ENCODE peak calls at places on chromosomes 2 and 18, in ten cellular contexts. S, H, E, B, D, Q, T, C, G and R are unnamed samples.

GRCh38 chr2:19642501-19642900 is 259.3 kb downstream of the TTC32 start:
- DNase-seq in E (no peak), T (no peak), S (no peak), G (no peak), B (no peak), Q (no peak), D (no peak), H (no peak), C (no peak), R (no peak)

GRCh38 chr2:196587061-196587460 is 52.5 kb upstream of the CCDC150 start:
- DNase-seq in T (no peak), B (no peak), H (no peak), S (no peak), G (no peak), E (no peak), D (no peak), Q (no peak), C (no peak), R (no peak)

GRCh38 chr2:190511104-190511503 is 23.4 kb downstream of the NEMP2 start:
- DNase-seq in D (no peak), H (no peak), G (peak), T (peak), E (no peak), C (peak), B (peak), Q (no peak), S (no peak), R (peak)

GRCh38 chr2:17571681-17572080 is 31.2 kb downstream of the VSNL1 start:
- DNase-seq in D (no peak), S (no peak), T (no peak), C (no peak), Q (no peak), E (no peak), G (no peak), H (no peak), B (no peak), R (no peak)

GRCh38 chr2:199441759-199442158 is 16.0 kb downstream of the SATB2 start:
- DNase-seq in C (no peak), G (no peak), H (no peak), D (no peak), B (no peak), E (no peak), S (no peak), Q (no peak), T (no peak), R (no peak)

GRCh38 chr2:72602095-72602494 is 223.7 kb downstream of the EXOC6B start:
- DNase-seq in S (no peak), T (no peak), E (no peak), Q (no peak), C (no peak), G (no peak), B (no peak), H (no peak), D (no peak), R (no peak)

GRCh38 chr18:35935805-35936204 is 36.7 kb upstream of the RMP24 start:
- DNase-seq in T (no peak), E (no peak), G (no peak), H (no peak), D (no peak), Q (no peak), B (no peak), S (no peak), C (no peak), R (no peak)

GRCh38 chr18:567119-567518 is 13.1 kb upstream of the CETN1 start:
- DNase-seq in H (no peak), G (no peak), C (no peak), S (no peak), T (no peak), B (no peak), Q (peak), E (no peak), D (no peak), R (peak)

GRCh38 chr2:10487144-10488104 is 39.3 kb upstream of the ODC1 start:
- DNase-seq in H (no peak), B (no peak), D (no peak), T (peak), E (no peak), Q (peak), G (no peak), S (no peak), C (no peak), R (no peak)